ENCODE peak calls at places on chromosomes 11 and 22, in four cellular contexts. Q is sigmoid colon, K is BE2C, I is adrenal gland. T is an unnamed sample.

GRCh38 chr11:105215528-105215927 is 76.0 kb upstream of the CARD18 start:
- DNase-seq in Q (no peak), K (no peak), I (no peak), T (no peak)

GRCh38 chr11:30143098-30143705 is 87.6 kb upstream of the FSHB start:
- DNase-seq in Q (no peak), K (no peak), I (no peak), T (no peak)

GRCh38 chr11:22703561-22703960 is 37.1 kb downstream of the GAS2 start:
- DNase-seq in Q (no peak), K (no peak), I (no peak), T (no peak)

GRCh38 chr11:125070699-125071254 is 7.7 kb downstream of the SLC37A2 start:
- DNase-seq in Q (peak; percentile 86), K (no peak), I (peak; percentile 96), T (peak; percentile 52)

GRCh38 chr11:84899134-84899533 is 728.0 kb downstream of the DLG2 start:
- DNase-seq in Q (no peak), K (no peak), I (no peak), T (no peak)

GRCh38 chr11:118900535-118901384 is 17.1 kb downstream of the CXCR5 start:
- DNase-seq in Q (peak; percentile 56), K (no peak), I (peak; percentile 53), T (no peak)

GRCh38 chr11:119339581-119340334 is 925 bp downstream of the C1QTNF5 start:
- DNase-seq in Q (peak; percentile 88), K (peak; percentile 76), I (no peak), T (peak; percentile 77)

GRCh38 chr11:118715245-118715807 is 35.9 kb upstream of the TREH start:
- DNase-seq in Q (no peak), K (no peak), I (no peak), T (no peak)

GRCh38 chr11:101470414-101470813 is 113.4 kb downstream of the TRPC6 start:
- DNase-seq in Q (no peak), K (no peak), I (no peak), T (no peak)

GRCh38 chr22:44225812-44226211 is 45.1 kb downstream of the PARVG start:
- DNase-seq in Q (no peak), K (no peak), I (no peak), T (no peak)

GRCh38 chr11:85844439-85845051 is 10.6 kb upstream of the CCDC83 start:
- DNase-seq in Q (no peak), K (no peak), I (no peak), T (no peak)

GRCh38 chr11:114257621-114258558 is 38.3 kb upstream of the NNMT start:
- DNase-seq in Q (peak; percentile 92), K (peak; percentile 32), I (peak; percentile 80), T (peak; percentile 53)

GRCh38 chr11:46181387-46181786 is 60.1 kb upstream of the PHF21A start:
- DNase-seq in Q (no peak), K (no peak), I (no peak), T (no peak)

GRCh38 chr11:95739108-95739507 is 50.5 kb downstream of the FAM76B start:
- DNase-seq in Q (no peak), K (no peak), I (no peak), T (no peak)

GRCh38 chr11:9972917-9973504 is 309.1 kb downstream of the SWAP70 start:
- DNase-seq in Q (no peak), K (peak; percentile 4), I (no peak), T (peak; percentile 9)

GRCh38 chr11:2572491-2573239 is 127.1 kb downstream of the KCNQ1OT1 start:
- DNase-seq in Q (no peak), K (no peak), I (no peak), T (peak; percentile 6)

GRCh38 chr22:39405346-39406085 is 5.9 kb downstream of the TAB1 start:
- DNase-seq in Q (no peak), K (no peak), I (no peak), T (no peak)

GRCh38 chr11:128494418-128495332 is 92.7 kb downstream of the ETS1 start:
- DNase-seq in Q (no peak), K (no peak), I (no peak), T (no peak)

GRCh38 chr22:31162015-31162765 is 2.2 kb downstream of the RNF185 start:
- DNase-seq in Q (no peak), K (no peak), I (no peak), T (no peak)
- TF ChIP-seq CTCF in Q (no peak), K (no peak), I (peak; percentile 26), T (no peak)

DNA sequence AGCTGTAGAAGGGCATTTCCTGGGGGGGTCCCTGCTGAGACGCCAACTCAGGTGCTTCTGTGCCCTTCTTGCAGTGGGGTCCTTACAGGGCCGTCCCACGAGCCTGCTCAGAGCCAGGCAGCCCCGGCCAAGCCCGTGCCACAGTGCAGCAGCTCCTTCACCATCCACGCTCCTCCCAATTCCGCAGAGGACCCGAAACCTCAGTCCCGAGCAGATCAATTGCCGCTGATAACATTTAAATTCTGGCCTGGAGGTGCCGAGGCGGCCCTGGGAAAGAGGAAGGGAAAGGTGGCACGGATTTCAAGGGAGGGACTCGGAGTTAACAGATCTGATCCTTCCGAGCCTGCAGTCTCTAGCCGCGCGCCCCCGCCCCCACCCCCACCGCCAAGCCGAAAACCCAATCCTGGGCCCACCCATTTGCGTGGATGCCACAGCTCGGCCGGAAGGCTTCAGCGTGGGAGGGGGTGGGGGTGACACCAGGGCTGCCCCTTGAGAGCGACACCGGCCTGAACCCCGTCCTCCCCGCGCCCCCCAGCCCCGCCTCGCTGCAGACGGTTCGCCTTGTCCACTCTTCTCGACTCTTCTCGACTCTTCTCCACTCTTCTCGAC is 32.3 kb upstream of the JAM3 start:
- DNase-seq in Q (no peak), K (no peak), I (no peak), T (no peak)
- H3K4me1 ChIP-seq in Q (peaks cover 87% of the 10 kb centered on the region), K (peaks cover 64% of the 10 kb centered on the region), I (peaks cover 28% of the 10 kb centered on the region), T (peaks cover 61% of the 10 kb centered on the region)

DNA sequence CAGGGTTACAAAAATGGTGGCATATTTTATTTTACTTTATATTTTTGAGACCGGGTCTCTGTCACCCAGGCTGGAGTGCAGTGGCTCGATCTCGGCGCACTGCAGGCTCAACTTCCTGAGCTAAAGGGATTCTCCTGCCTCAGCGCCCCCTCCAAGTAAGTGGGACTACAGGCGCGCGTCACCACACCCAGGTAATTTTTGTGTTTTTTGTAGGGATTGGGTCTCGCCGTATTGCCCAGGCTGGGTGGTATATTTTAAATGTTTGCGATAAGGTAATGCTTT is 652 bp upstream of the FOSL1 start:
- DNase-seq in Q (no peak), K (no peak), I (no peak), T (no peak)
- H3K4me3 ChIP-seq in Q (peak overlapping the region; percentile 69), K (no peak overlapping the region), I (no peak overlapping the region), T (peak overlapping the region; percentile 63)

GRCh38 chr11:61334434-61335354 is 1.7 kb downstream of the TKFC start:
- DNase-seq in Q (peak; percentile 48), K (no peak), I (peak; percentile 92), T (no peak)

GRCh38 chr11:61332823-61333637 is at the start of the genes DDB1 and TKFC:
- DNase-seq in Q (peak; percentile 97), K (peak; percentile 94), I (peak; percentile 97), T (peak; percentile 97)

GRCh38 chr11:61333638-61334433 is 808 bp downstream of the TKFC start:
- DNase-seq in Q (no peak), K (no peak), I (no peak), T (no peak)

GRCh38 chr11:61331636-61332035 is 1.3 kb downstream of the DDB1 start:
- DNase-seq in Q (no peak), K (no peak), I (no peak), T (no peak)

GRCh38 chr11:61332266-61332822 is 561 bp downstream of the DDB1 start:
- DNase-seq in Q (no peak), K (no peak), I (no peak), T (no peak)
- TF ChIP-seq CTCF in Q (no peak), K (no peak), I (no peak), T (no peak)

DNA sequence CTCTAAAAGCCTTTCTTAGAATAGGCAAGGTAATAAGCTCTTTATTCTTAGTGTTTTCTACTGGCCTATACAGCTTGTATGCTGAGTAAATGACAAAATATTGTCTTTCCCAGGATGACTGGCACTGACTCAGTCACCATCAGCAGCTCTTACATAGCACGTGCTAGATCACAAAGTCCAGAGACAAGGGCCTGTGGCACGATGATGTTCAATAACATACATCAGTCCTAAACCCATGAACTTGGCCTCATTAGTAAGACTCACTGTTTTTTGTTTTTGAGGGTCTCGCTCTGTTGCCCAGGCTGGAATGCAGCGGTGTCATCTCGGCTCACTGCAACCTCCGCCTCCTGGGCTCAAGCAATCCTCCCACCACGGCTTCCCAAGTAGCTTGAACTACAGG is 42.7 kb downstream of the CELF1 start:
- DNase-seq in Q (no peak), K (no peak), I (no peak), T (no peak)
- H3K4me1 ChIP-seq in Q (peaks cover 83% of the 10 kb centered on the region), K (no peaks in the 10 kb centered on the region), I (peaks cover 84% of the 10 kb centered on the region), T (peaks cover 89% of the 10 kb centered on the region)

GRCh38 chr11:110028904-110029303 is 64.3 kb upstream of the ZC3H12C start:
- DNase-seq in Q (no peak), K (no peak), I (no peak), T (no peak)
- H3K4me3 ChIP-seq in Q (no peak overlapping the region), K (no peak overlapping the region), I (no peak overlapping the region), T (no peak overlapping the region)

DNA sequence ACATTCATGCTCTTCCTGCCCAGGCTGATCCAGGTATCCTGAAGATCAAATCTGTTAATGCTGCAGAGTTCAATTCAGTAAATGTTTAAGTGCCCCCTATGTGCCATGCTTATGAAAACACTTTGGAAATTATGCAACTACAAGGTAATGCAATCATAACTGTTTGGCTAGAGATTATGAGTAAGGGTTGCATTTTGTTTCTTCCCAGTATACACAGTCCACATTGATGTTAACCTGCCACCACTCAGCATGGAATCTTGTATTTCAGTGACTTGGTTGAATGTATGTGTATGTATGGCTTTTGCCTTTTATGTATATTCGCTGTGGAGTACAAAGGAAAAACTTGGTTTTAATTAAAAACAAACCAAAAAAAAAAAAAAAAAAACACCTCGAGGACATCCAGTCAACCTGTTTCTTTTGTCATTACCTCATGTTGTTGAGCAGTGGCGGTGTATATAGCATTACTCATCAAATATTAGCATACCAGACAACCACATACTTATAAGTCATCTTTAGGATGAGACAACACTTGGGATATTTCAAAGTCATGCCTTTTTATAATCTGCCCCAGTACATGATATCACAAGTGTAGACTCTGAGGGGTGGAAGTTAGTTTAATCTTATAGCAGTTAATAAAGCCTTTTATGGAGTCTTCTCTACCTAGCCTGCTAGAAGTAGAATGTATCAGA is 86.1 kb upstream of the HORMAD2 start:
- DNase-seq in Q (no peak), K (no peak), I (no peak), T (no peak)
- TF ChIP-seq CTCF in Q (no peak), K (peak; percentile 29), I (no peak), T (no peak)

GRCh38 chr11:122176651-122177050 is 60.6 kb upstream of the BLID start:
- DNase-seq in Q (no peak), K (no peak), I (no peak), T (no peak)
- H3K4me1 ChIP-seq in Q (peaks cover 19% of the 10 kb centered on the region), K (no peaks in the 10 kb centered on the region), I (no peaks in the 10 kb centered on the region), T (peaks cover 4% of the 10 kb centered on the region)

GRCh38 chr11:103325686-103326069 is 216.5 kb downstream of the DYNC2H1 start:
- DNase-seq in Q (no peak), K (peak; percentile 23), I (no peak), T (no peak)
- H3K4me3 ChIP-seq in Q (no peak overlapping the region), K (no peak overlapping the region), I (no peak overlapping the region), T (no peak overlapping the region)

T was measured in heart right ventricle.